ENCODE peak calls at places on chromosomes 5 and 9, in seven cellular contexts. I is IMR-90, S is choroid plexus epithelial cell, Y is Panc1, X is uterus, N is fibroblast of pulmonary artery, G is HCT116. Z is an unnamed sample.
A peak's percentile ranks its signal among the peaks of the same experiment; 100 is the strongest.

GRCh38 chr5:94849821-94850736 is 231.6 kb downstream of the SLF1 start:
- DNase-seq in G (peak; percentile 59), N (peak; percentile 78), Y (no peak), S (peak; percentile 88), I (peak; percentile 66), X (no peak), Z (peak; percentile 43)

GRCh38 chr9:130664191-130665028 is at the start of gene PRDM12:
- DNase-seq in X (no peak), Y (no peak), I (no peak), N (no peak), S (no peak), G (no peak), Z (no peak)

GRCh38 chr5:96483878-96484277 is 50.8 kb upstream of the PCSK1 start:
- DNase-seq in N (peak; percentile 69), G (peak; percentile 12), X (no peak), Y (no peak), I (peak; percentile 55), S (peak; percentile 69), Z (no peak)

GRCh38 chr5:124456244-124456643 is 290.2 kb downstream of the ZNF608 start:
- DNase-seq in N (no peak), Y (no peak), S (peak; percentile 39), X (no peak), G (no peak), I (peak; percentile 52), Z (no peak)

GRCh38 chr5:151257731-151258715 is 5.0 kb downstream of the GM2A start:
- DNase-seq in Y (peak; percentile 33), G (no peak), X (no peak), I (peak; percentile 19), S (peak; percentile 31), N (peak; percentile 13), Z (no peak)

GRCh38 chr9:19074836-19075235 is 25.6 kb downstream of the RRAGA start:
- DNase-seq in Y (no peak), G (no peak), X (no peak), N (no peak), I (peak; percentile 22), S (peak; percentile 13), Z (no peak)

GRCh38 chr5:41336471-41336870 is 123.1 kb upstream of the C6 start:
- DNase-seq in G (no peak), N (no peak), X (no peak), I (no peak), S (no peak), Y (no peak), Z (no peak)

GRCh38 chr5:115843444-115844130 is 1.9 kb downstream of the AP3S1 start:
- DNase-seq in S (no peak), I (no peak), N (no peak), X (no peak), G (no peak), Y (no peak), Z (no peak)

GRCh38 chr5:102760815-102761214 is 5.7 kb downstream of the PAM start:
- DNase-seq in I (peak; percentile 45), N (no peak), Y (no peak), G (no peak), X (no peak), S (peak; percentile 51), Z (no peak)

GRCh38 chr9:95462419-95463121 is 54.2 kb downstream of the PTCH1 start:
- DNase-seq in N (peak; percentile 87), X (peak; percentile 68), S (peak; percentile 90), G (no peak), Y (no peak), I (peak; percentile 94), Z (peak; percentile 84)

GRCh38 chr9:128684325-128685021 is 4.5 kb upstream of the SET start:
- DNase-seq in Y (no peak), S (peak; percentile 83), X (peak; percentile 66), N (peak; percentile 73), I (peak; percentile 76), G (peak; percentile 86), Z (peak; percentile 92)
- TF ChIP-seq CTCF in Y (no peak), S (no peak), X (no peak), N (no peak), I (no peak), G (no peak), Z (no peak)

GRCh38 chr5:51471642-51472041 is 88.4 kb downstream of the ISL1 start:
- DNase-seq in I (no peak), N (no peak), G (no peak), S (no peak), X (no peak), Y (no peak), Z (no peak)

GRCh38 chr5:51465165-51465564 is 81.9 kb downstream of the ISL1 start:
- DNase-seq in X (no peak), N (no peak), Y (no peak), S (no peak), I (no peak), G (no peak), Z (no peak)

GRCh38 chr5:51466214-51466613 is 83.0 kb downstream of the ISL1 start:
- DNase-seq in S (no peak), X (no peak), Y (no peak), G (no peak), I (no peak), N (no peak), Z (no peak)

GRCh38 chr5:51472472-51472871 is 89.2 kb downstream of the ISL1 start:
- DNase-seq in X (no peak), I (no peak), N (no peak), S (no peak), Y (no peak), G (no peak), Z (no peak)

GRCh38 chr5:51468196-51468595 is 84.9 kb downstream of the ISL1 start:
- DNase-seq in X (no peak), N (peak; percentile 17), G (no peak), S (peak; percentile 1), I (no peak), Y (no peak), Z (no peak)
- TF ChIP-seq CTCF in X (no peak), N (no peak), G (no peak), S (no peak), I (no peak), Y (no peak), Z (no peak)

GRCh38 chr9:110340306-110340705 is 2.6 kb upstream of the TXNDC8 start:
- DNase-seq in I (no peak), G (peak; percentile 24), Y (no peak), N (peak; percentile 49), X (no peak), S (peak; percentile 59), Z (peak; percentile 9)
- TF ChIP-seq CTCF in I (peak; percentile 42), G (peak; percentile 49), Y (peak; percentile 40), N (peak; percentile 62), X (no peak), S (peak; percentile 72), Z (peak; percentile 30)

DNA sequence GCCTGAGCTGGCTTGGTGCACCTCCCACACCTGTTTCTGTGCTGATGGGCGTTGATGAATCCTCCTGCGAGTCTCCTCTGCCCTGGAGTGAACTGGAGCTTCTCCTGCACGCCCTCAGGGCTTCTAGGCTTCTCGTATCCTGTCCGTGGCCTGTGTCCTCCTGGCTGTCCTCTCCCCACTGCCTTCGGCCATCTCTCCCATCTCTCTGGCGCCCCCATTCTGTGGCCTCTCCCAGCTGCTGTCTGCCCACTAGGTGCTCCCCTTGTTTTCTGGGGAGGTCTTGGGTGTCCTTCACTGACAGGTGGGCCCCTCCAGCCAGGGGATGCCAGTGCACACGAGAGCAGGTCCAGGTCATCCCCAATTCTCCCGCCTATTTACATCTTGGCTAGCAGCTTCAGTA is 28.8 kb downstream of the AHRR start:
- DNase-seq in N (no peak), Y (no peak), S (no peak), G (peak; percentile 13), X (no peak), I (no peak), Z (peak; percentile 61)
- TF ChIP-seq CTCF in N (no peak), Y (no peak), S (peak; percentile 33), G (peak; percentile 95), X (no peak), I (peak; percentile 16), Z (peak; percentile 70)

GRCh38 chr5:61604626-61605025 is 272.6 kb downstream of the ZSWIM6 start:
- DNase-seq in S (peak; percentile 12), I (no peak), Y (no peak), G (no peak), X (no peak), N (no peak), Z (no peak)

GRCh38 chr5:61604076-61604475 is 272.0 kb downstream of the ZSWIM6 start:
- DNase-seq in I (no peak), Y (no peak), S (no peak), N (no peak), G (no peak), X (no peak), Z (no peak)

GRCh38 chr5:61600945-61601491 is 269.0 kb downstream of the ZSWIM6 start:
- DNase-seq in I (no peak), N (no peak), X (no peak), G (no peak), Y (no peak), S (no peak), Z (no peak)

GRCh38 chr5:61600141-61600480 is 268.1 kb downstream of the ZSWIM6 start:
- DNase-seq in I (no peak), Y (no peak), G (no peak), X (no peak), N (no peak), S (no peak), Z (no peak)

GRCh38 chr5:61603211-61603908 is 271.3 kb downstream of the ZSWIM6 start:
- DNase-seq in S (peak; percentile 17), G (no peak), I (no peak), Y (no peak), X (no peak), N (no peak), Z (no peak)
- TF ChIP-seq CTCF in S (no peak), G (no peak), I (no peak), Y (no peak), X (no peak), N (peak; percentile 3), Z (no peak)

DNA sequence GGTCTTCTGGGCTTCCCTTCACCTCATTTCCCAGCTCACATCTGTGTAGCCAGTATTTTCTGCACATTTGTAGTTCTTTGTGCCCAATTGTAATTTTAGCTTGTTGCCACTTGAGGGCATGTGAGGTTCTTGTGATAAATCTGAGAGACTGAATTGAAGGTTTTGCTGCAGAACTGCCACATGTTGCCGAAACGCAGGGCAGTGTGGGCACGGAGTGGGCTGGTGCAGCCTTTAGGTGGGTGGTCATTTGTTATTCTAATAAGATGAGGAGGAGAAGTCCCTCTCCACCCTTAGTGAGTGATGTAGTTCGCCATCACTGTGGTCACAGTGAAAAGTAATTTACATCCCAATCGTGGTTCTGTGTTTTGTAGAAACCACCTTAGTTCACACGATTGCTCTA is 21.2 kb downstream of the OTULIN start:
- DNase-seq in G (peak; percentile 23), N (peak; percentile 74), X (no peak), Y (no peak), S (peak; percentile 81), I (peak; percentile 69), Z (peak; percentile 37)
- TF ChIP-seq CTCF in G (peak; percentile 45), N (peak; percentile 75), X (peak; percentile 59), Y (peak; percentile 81), S (peak; percentile 76), I (peak; percentile 76), Z (peak; percentile 64)